ENCODE peak calls at places on chromosome 20, in ten cellular contexts. S is epithelial cell of esophagus, P is heart left ventricle, J is heart right ventricle, U is psoas muscle, T is brain microvascular endothelial cell, F is PC-3, N is fibroblast of the aortic adventitia, O is cardiac fibroblast, D is coronary artery. B is an unnamed sample.

GRCh38 chr20:59676126-59676876 is 72.0 kb downstream of the PHACTR3 start:
- DNase-seq in S (no peak), P (peak), J (no peak), U (no peak), T (no peak), F (no peak), N (no peak), O (no peak), D (peak), B (no peak)

GRCh38 chr20:25659999-25660398 is 36.2 kb upstream of the NANP start:
- DNase-seq in S (peak), P (no peak), J (no peak), U (no peak), T (no peak), F (no peak), N (no peak), O (no peak), D (no peak), B (no peak)

GRCh38 chr20:47487175-47487917 is 14.3 kb upstream of the NCOA3 start:
- DNase-seq in S (no peak), P (no peak), J (no peak), U (no peak), T (peak), F (no peak), N (peak), O (peak), D (no peak), B (no peak)

GRCh38 chr20:49179368-49180277 is 8.5 kb downstream of the STAU1 start:
- DNase-seq in S (peak), P (no peak), J (no peak), U (no peak), T (no peak), F (peak), N (no peak), O (no peak), D (no peak), B (no peak)

GRCh38 chr20:62405108-62405980 is 1.7 kb downstream of the CABLES2 start:
- DNase-seq in S (peak), P (peak), J (peak), U (peak), T (peak), F (peak), N (peak), O (peak), D (no peak), B (peak)

GRCh38 chr20:62222266-62222850 is 2.3 kb upstream of the HRH3 start:
- DNase-seq in S (no peak), P (no peak), J (no peak), U (no peak), T (no peak), F (no peak), N (no peak), O (no peak), D (no peak), B (no peak)

GRCh38 chr20:45019764-45020126 is 53.4 kb downstream of the STK4 start:
- DNase-seq in S (no peak), P (no peak), J (no peak), U (no peak), T (no peak), F (no peak), N (no peak), O (no peak), D (no peak), B (no peak)

GRCh38 chr20:24949756-24950127 is 673 bp downstream of the CST7 start:
- DNase-seq in S (no peak), P (no peak), J (no peak), U (no peak), T (no peak), F (no peak), N (no peak), O (no peak), D (no peak), B (no peak)

GRCh38 chr20:46253391-46253790 is 54.9 kb downstream of the CDH22 start:
- DNase-seq in S (peak), P (no peak), J (no peak), U (no peak), T (no peak), F (peak), N (no peak), O (peak), D (no peak), B (no peak)

DNA sequence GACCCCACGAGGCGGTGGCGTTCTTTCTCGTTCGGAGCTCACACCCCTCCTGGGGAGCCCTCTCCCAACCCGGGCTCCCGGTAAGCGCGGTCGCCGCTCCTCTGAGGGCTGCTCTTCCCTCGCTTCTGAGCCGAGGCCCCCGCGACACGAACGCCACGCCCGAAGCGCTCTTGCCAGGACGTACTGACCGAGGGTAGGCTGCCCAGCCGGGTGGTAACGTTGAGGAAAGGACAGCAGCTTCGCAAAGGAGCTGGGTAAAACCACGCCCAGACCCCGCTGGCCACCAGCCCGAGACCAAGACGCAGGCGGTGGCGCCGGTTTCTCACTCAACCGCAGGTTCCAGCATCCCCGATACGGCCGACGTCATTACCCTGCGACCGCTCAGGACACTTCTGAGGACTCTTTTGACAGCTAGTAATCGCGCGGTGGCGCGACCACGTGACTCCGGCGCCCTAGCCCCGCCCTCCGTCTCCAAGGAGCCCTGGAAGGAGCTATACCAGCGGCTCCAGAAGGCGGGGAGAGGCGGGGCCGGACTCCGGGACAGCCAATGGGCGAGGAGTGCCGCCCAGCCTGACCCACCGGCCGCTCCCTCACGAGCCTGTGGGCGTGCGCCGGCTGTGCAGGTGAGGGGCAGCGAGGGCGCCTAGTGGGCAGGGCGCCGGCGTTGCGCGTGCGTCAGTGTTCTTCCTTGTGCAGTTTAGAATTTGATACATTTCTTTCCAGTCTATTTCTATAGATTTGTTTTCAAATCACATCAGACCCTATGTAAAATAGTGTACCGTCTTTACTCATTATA is 4.0 kb upstream of the GZF1 start:
- DNase-seq in S (peak), P (peak), J (peak), U (peak), T (peak), F (peak), N (peak), O (peak), D (peak), B (peak)
- TF ChIP-seq CTCF in S (no peak), P (no peak), J (no peak), U (no peak), T (no peak), F (no peak), N (no peak), O (no peak), D (no peak), B (no peak)

GRCh38 chr20:23046431-23046830 is 3.0 kb downstream of the THBD start:
- DNase-seq in S (peak), P (no peak), J (no peak), U (no peak), T (no peak), F (peak), N (no peak), O (no peak), D (no peak), B (no peak)
- H3K4me3 ChIP-seq in S (peak), P (peak), J (peak), U (peak), T (no peak), F (peak), N (peak), O (no peak), D (peak), B (no peak)

GRCh38 chr20:40925829-40926228 is 102.8 kb upstream of the TOP1 start:
- DNase-seq in S (no peak), P (no peak), J (no peak), U (no peak), T (no peak), F (no peak), N (no peak), O (no peak), D (no peak), B (no peak)

GRCh38 chr20:40920291-40920690 is 108.3 kb upstream of the TOP1 start:
- DNase-seq in S (no peak), P (no peak), J (no peak), U (no peak), T (no peak), F (no peak), N (no peak), O (no peak), D (no peak), B (no peak)

DNA sequence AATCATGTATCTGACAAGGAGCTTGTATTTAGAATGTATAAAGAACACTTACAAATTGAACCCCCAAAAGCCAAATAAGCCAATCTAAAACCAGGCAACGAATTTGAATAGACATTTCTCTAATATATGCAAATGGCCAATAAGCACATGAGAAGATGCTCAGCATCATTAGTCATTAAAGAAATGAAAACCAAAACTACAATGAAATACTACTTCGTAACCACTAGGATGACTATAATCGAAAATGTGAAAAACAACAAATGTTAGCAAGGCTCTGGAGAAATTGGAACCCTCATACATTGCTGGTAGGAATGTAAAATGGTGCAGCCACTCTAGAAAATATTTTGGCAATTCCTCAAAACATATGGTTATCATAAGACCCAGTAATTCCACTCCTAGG is 105.8 kb upstream of the TOP1 start:
- DNase-seq in S (no peak), P (no peak), J (no peak), U (no peak), T (no peak), F (no peak), N (no peak), O (no peak), D (no peak), B (no peak)
- TF ChIP-seq CTCF in S (no peak), P (no peak), J (no peak), U (no peak), T (no peak), F (no peak), N (no peak), O (no peak), D (no peak), B (no peak)

GRCh38 chr20:3082955-3083952 is 1.3 kb downstream of the AVP start:
- DNase-seq in S (no peak), P (no peak), J (no peak), U (no peak), T (no peak), F (no peak), N (no peak), O (no peak), D (no peak), B (no peak)
- H3K4me3 ChIP-seq in S (no peak), P (no peak), J (peak), U (peak), T (no peak), F (no peak), N (no peak), O (no peak), D (peak), B (no peak)

DNA sequence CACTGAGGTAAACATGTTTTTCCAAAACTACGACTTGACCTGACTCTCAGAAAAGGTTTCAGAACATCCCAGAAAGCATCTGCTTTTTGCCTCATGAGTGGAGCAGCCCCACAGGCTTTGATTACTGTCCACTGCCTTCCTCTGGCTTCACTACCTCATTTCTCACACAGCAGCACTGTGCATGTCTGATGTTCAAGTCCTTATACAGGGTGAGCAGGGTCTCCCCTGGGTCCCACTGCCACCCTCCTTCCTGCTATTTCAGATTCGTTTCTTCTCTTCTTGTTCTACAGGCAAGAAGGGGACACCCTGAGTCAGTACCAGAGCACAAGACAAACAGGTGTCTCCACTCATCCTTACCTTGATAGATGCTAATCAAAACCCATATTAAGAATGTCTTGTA is 64.7 kb upstream of the NFATC2 start:
- DNase-seq in S (no peak), P (no peak), J (no peak), U (no peak), T (no peak), F (no peak), N (no peak), O (no peak), D (no peak), B (no peak)
- TF ChIP-seq CTCF in S (no peak), P (no peak), J (no peak), U (no peak), T (no peak), F (no peak), N (no peak), O (no peak), D (no peak), B (no peak)

GRCh38 chr20:6007529-6008103 is 46.2 kb downstream of the LRRN4 start:
- DNase-seq in S (no peak), P (no peak), J (no peak), U (no peak), T (no peak), F (peak), N (peak), O (no peak), D (no peak), B (no peak)
- H3K4me3 ChIP-seq in S (peak), P (no peak), J (peak), U (peak), T (peak), F (peak), N (peak), O (peak), D (peak), B (peak)